ENCODE peak calls at places on chromosomes 2 and 18, in eight cellular contexts. One of them, this sample, is unnamed.

GRCh38 chr2:45643095-45643494 is 8.4 kb upstream of the PRKCE start:
- DNase-seq in right atrium auricular region: no peak
- DNase-seq in NCI-H774: no peak
- DNase-seq in neuronal stem cell: no peak
- DNase-seq in T-cell: no peak
- DNase-seq in fibroblast of villous mesenchyme: peak
- DNase-seq in WTC11: peak
- DNase-seq in body of pancreas: no peak
- DNase-seq in this sample: no peak

GRCh38 chr2:9757430-9758287 is 85.6 kb upstream of the TAF1B start:
- DNase-seq in right atrium auricular region: no peak
- DNase-seq in NCI-H774: no peak
- DNase-seq in WTC11: peak
- DNase-seq in neuronal stem cell: no peak
- DNase-seq in body of pancreas: peak
- DNase-seq in T-cell: no peak
- DNase-seq in fibroblast of villous mesenchyme: peak
- DNase-seq in this sample: peak

GRCh38 chr18:58635891-58636290 is 7.0 kb upstream of the ALPK2 start:
- DNase-seq in fibroblast of villous mesenchyme: peak
- DNase-seq in body of pancreas: no peak
- DNase-seq in right atrium auricular region: no peak
- DNase-seq in T-cell: no peak
- DNase-seq in WTC11: no peak
- DNase-seq in neuronal stem cell: no peak
- DNase-seq in NCI-H774: no peak
- DNase-seq in this sample: no peak

GRCh38 chr18:8478166-8478967 is 130.9 kb upstream of the RAB12 start:
- DNase-seq in T-cell: peak
- DNase-seq in fibroblast of villous mesenchyme: peak
- DNase-seq in neuronal stem cell: peak
- DNase-seq in right atrium auricular region: no peak
- DNase-seq in WTC11: peak
- DNase-seq in body of pancreas: peak
- DNase-seq in NCI-H774: peak
- DNase-seq in this sample: peak

GRCh38 chr2:231732604-231733003 is 24.3 kb downstream of the PTMA start:
- DNase-seq in WTC11: no peak
- DNase-seq in fibroblast of villous mesenchyme: no peak
- DNase-seq in body of pancreas: no peak
- DNase-seq in neuronal stem cell: no peak
- DNase-seq in NCI-H774: no peak
- DNase-seq in T-cell: no peak
- DNase-seq in right atrium auricular region: no peak
- DNase-seq in this sample: no peak

GRCh38 chr18:24089059-24089458 is 49.8 kb upstream of the CABYR start:
- DNase-seq in body of pancreas: no peak
- DNase-seq in neuronal stem cell: no peak
- DNase-seq in right atrium auricular region: no peak
- DNase-seq in fibroblast of villous mesenchyme: no peak
- DNase-seq in WTC11: no peak
- DNase-seq in T-cell: no peak
- DNase-seq in NCI-H774: peak
- DNase-seq in this sample: no peak

GRCh38 chr2:74516650-74517049 is 2.4 kb downstream of the TLX2 start:
- DNase-seq in WTC11: no peak
- DNase-seq in right atrium auricular region: no peak
- DNase-seq in fibroblast of villous mesenchyme: no peak
- DNase-seq in body of pancreas: no peak
- DNase-seq in NCI-H774: no peak
- DNase-seq in neuronal stem cell: no peak
- DNase-seq in T-cell: no peak
- DNase-seq in this sample: peak

GRCh38 chr2:207394812-207395534 is 134.8 kb upstream of the CREB1 start:
- DNase-seq in T-cell: no peak
- DNase-seq in right atrium auricular region: no peak
- DNase-seq in body of pancreas: no peak
- DNase-seq in neuronal stem cell: no peak
- DNase-seq in fibroblast of villous mesenchyme: peak
- DNase-seq in NCI-H774: no peak
- DNase-seq in WTC11: no peak
- DNase-seq in this sample: no peak

GRCh38 chr18:76488190-76488589 is 6.9 kb downstream of the ZNF516 start:
- DNase-seq in NCI-H774: no peak
- DNase-seq in T-cell: no peak
- DNase-seq in neuronal stem cell: no peak
- DNase-seq in WTC11: no peak
- DNase-seq in fibroblast of villous mesenchyme: peak
- DNase-seq in body of pancreas: no peak
- DNase-seq in right atrium auricular region: peak
- DNase-seq in this sample: no peak

GRCh38 chr2:166632616-166633015 is 138.6 kb upstream of the SCN7A start:
- DNase-seq in neuronal stem cell: no peak
- DNase-seq in fibroblast of villous mesenchyme: peak
- DNase-seq in NCI-H774: no peak
- DNase-seq in body of pancreas: no peak
- DNase-seq in right atrium auricular region: no peak
- DNase-seq in WTC11: no peak
- DNase-seq in T-cell: no peak
- DNase-seq in this sample: no peak

GRCh38 chr18:59091204-59091603 is 48.5 kb upstream of the SEC11C start:
- DNase-seq in fibroblast of villous mesenchyme: no peak
- DNase-seq in neuronal stem cell: no peak
- DNase-seq in right atrium auricular region: no peak
- DNase-seq in T-cell: no peak
- DNase-seq in NCI-H774: no peak
- DNase-seq in body of pancreas: no peak
- DNase-seq in WTC11: no peak
- DNase-seq in this sample: no peak

GRCh38 chr2:8254791-8255447 is 426.9 kb upstream of the ID2 start:
- DNase-seq in NCI-H774: no peak
- DNase-seq in T-cell: no peak
- DNase-seq in neuronal stem cell: no peak
- DNase-seq in right atrium auricular region: no peak
- DNase-seq in body of pancreas: no peak
- DNase-seq in fibroblast of villous mesenchyme: no peak
- DNase-seq in WTC11: no peak
- DNase-seq in this sample: no peak

GRCh38 chr18:71678144-71678543 is 866.0 kb downstream of the CBLN2 start:
- DNase-seq in WTC11: no peak
- DNase-seq in body of pancreas: no peak
- DNase-seq in neuronal stem cell: no peak
- DNase-seq in fibroblast of villous mesenchyme: no peak
- DNase-seq in right atrium auricular region: no peak
- DNase-seq in T-cell: no peak
- DNase-seq in NCI-H774: no peak
- DNase-seq in this sample: no peak

GRCh38 chr18:62452280-62452824 is 70.5 kb upstream of the ZCCHC2 start:
- DNase-seq in NCI-H774: no peak
- DNase-seq in right atrium auricular region: peak
- DNase-seq in body of pancreas: peak
- DNase-seq in fibroblast of villous mesenchyme: peak
- DNase-seq in T-cell: no peak
- DNase-seq in WTC11: no peak
- DNase-seq in neuronal stem cell: no peak
- DNase-seq in this sample: no peak

This sample was measured in glutamatergic neuron.